ENCODE peak calls at places on chromosomes 3 and 15, in six cellular contexts. N is activated naive CD4-positive, alpha-beta T cell treated with Interleukin-2 at 50 U/mL for 16 hours; H is effector memory CD8-positive, alpha-beta T cell; Q is activated T-cell treated with anti-CD3 and anti-CD28 coated beads for 24 hours; I is stimulated activated CD4-positive, alpha-beta T cell treated with anti-CD3 and anti-CD28 coated beads, Interleukin-2, amount 100 ng/mL, for 24 hours; B is CD4-positive, alpha-beta memory T cell. C is an unnamed sample.

GRCh38 chr3:46369675-46370132 is 1.0 kb upstream of the CCR5 start:
- DNase-seq in N (peak), Q (peak), H (no peak), I (peak), B (no peak), C (no peak)

GRCh38 chr3:186760883-186761447 is 22.4 kb upstream of the EIF4A2 start:
- DNase-seq in N (no peak), H (no peak), I (no peak), B (no peak), Q (no peak), C (no peak)

GRCh38 chr3:22360977-22361376 is 610.0 kb upstream of the ZNF385D start:
- DNase-seq in I (no peak), B (no peak), N (no peak), H (no peak), Q (no peak), C (no peak)

GRCh38 chr15:65791335-65792129 is 561 bp downstream of the DENND4A start:
- DNase-seq in H (peak), Q (peak), I (peak), B (no peak), N (peak), C (no peak)

GRCh38 chr3:116836286-116836685 is 126.7 kb downstream of the TUSC7 start:
- DNase-seq in B (no peak), H (no peak), N (no peak), Q (no peak), I (no peak), C (no peak)

GRCh38 chr3:194579091-194579606 is 54.1 kb downstream of the TMEM44 start:
- DNase-seq in N (no peak), B (no peak), Q (no peak), I (no peak), H (no peak), C (no peak)

GRCh38 chr3:99172736-99173657 is 271.5 kb upstream of the DCBLD2 start:
- DNase-seq in H (no peak), B (no peak), I (no peak), N (peak), Q (no peak), C (no peak)

GRCh38 chr3:39291903-39292329 is 12.1 kb upstream of the CX3CR1 start:
- DNase-seq in Q (peak), N (peak), B (peak), I (peak), H (peak), C (peak)

GRCh38 chr15:60814855-60815254 is 335.9 kb upstream of the ICE2 start:
- DNase-seq in H (no peak), B (no peak), Q (no peak), N (no peak), I (no peak), C (no peak)

GRCh38 chr15:88331291-88331690 is 74.8 kb upstream of the NTRK3 start:
- DNase-seq in Q (peak), B (no peak), H (no peak), N (peak), I (peak), C (peak)

GRCh38 chr15:100520132-100520921 is 8.4 kb downstream of the CERS3 start:
- DNase-seq in H (no peak), N (no peak), B (no peak), Q (no peak), I (no peak), C (no peak)

GRCh38 chr15:40320931-40321371 is 2.5 kb upstream of the INAFM2 start:
- DNase-seq in H (peak), Q (peak), I (peak), B (peak), N (peak), C (peak)

C was measured in stimulated activated naive B cell treated with anti-CD40 and anti-IgM and Interleukin-4, amounts not matched to agents 10 μg/mL and 1 μg/mL and 100 μg/mL, for 72 hours.